ENCODE peak calls at places on chromosomes 16 and 17, in seven cellular contexts. A, N, K, W, J, S and U are unnamed samples.

GRCh38 chr17:49496183-49496865 is 1.2 kb downstream of the NGFR start:
- DNase-seq in A (peak), W (peak), J (peak), S (peak), K (peak), N (no peak), U (peak)

GRCh38 chr16:81786321-81786720 is 7.2 kb downstream of the PLCG2 start:
- DNase-seq in A (no peak), W (no peak), S (no peak), N (no peak), K (no peak), J (no peak), U (no peak)

GRCh38 chr17:15123593-15124590 is 141.2 kb downstream of the PMP22 start:
- DNase-seq in S (no peak), J (no peak), N (no peak), K (no peak), W (no peak), A (no peak), U (no peak)

GRCh38 chr17:41919840-41920579 is 1.3 kb upstream of the ACLY start:
- DNase-seq in A (no peak), S (no peak), J (no peak), W (no peak), N (no peak), K (no peak), U (no peak)

GRCh38 chr17:47663997-47664941 is 14.6 kb downstream of the KPNB1 start:
- DNase-seq in W (peak), K (peak), J (peak), A (peak), S (no peak), N (peak), U (peak)

GRCh38 chr16:83791916-83792315 is 15.9 kb upstream of the HSBP1 start:
- DNase-seq in S (no peak), N (no peak), A (no peak), J (no peak), W (no peak), K (no peak), U (no peak)

GRCh38 chr16:70708381-70709253 is 22.8 kb upstream of the MTSS2 start:
- DNase-seq in K (no peak), S (no peak), A (no peak), J (no peak), N (no peak), W (no peak), U (no peak)

GRCh38 chr16:22670551-22670970 is 143.4 kb upstream of the HS3ST2 start:
- DNase-seq in W (no peak), A (peak), K (peak), J (no peak), S (peak), N (no peak), U (peak)

GRCh38 chr16:57528499-57529323 is 7.7 kb downstream of the CCDC102A start:
- DNase-seq in W (no peak), S (no peak), J (no peak), A (no peak), K (no peak), N (no peak), U (no peak)

GRCh38 chr16:53235851-53236250 is 181.1 kb downstream of the CHD9 start:
- DNase-seq in K (no peak), J (no peak), A (no peak), N (no peak), W (no peak), S (no peak), U (no peak)